ENCODE peak calls at places on chromosomes 11 and 22, in ten cellular contexts. J, X, Q, O, V, F, T, P, M and K are unnamed samples.

GRCh38 chr22:32836286-32836859 is 34.9 kb downstream of the TIMP3 start:
- DNase-seq in J (no peak), O (no peak), Q (no peak), F (no peak), X (no peak), M (peak), P (no peak), T (no peak), V (peak), K (no peak)

GRCh38 chr22:23381661-23382427 is 198.2 kb downstream of the IGLL1 start:
- DNase-seq in F (no peak), X (no peak), T (no peak), V (no peak), O (no peak), J (no peak), Q (no peak), P (no peak), M (no peak), K (no peak)

GRCh38 chr22:42283288-42284229 is 13.1 kb upstream of the TCF20 start:
- DNase-seq in V (no peak), T (no peak), F (no peak), Q (no peak), O (no peak), J (peak), X (no peak), M (no peak), P (no peak), K (no peak)

GRCh38 chr11:45146072-45147016 is at the start of gene PRDM11:
- DNase-seq in M (no peak), V (peak), P (no peak), F (peak), Q (peak), O (no peak), J (peak), X (no peak), T (peak), K (no peak)

GRCh38 chr22:43796567-43796966 is 15.5 kb downstream of the EFCAB6 start:
- DNase-seq in T (no peak), O (no peak), M (no peak), J (no peak), F (no peak), X (no peak), P (peak), V (no peak), Q (no peak), K (no peak)

GRCh38 chr22:29344137-29344536 is 28.6 kb upstream of the RASL10A start:
- DNase-seq in Q (peak), T (peak), M (peak), F (peak), O (no peak), X (no peak), J (no peak), V (peak), P (peak), K (no peak)

GRCh38 chr11:60634151-60634550 is 65.3 kb upstream of the MS4A8 start:
- DNase-seq in F (no peak), V (no peak), O (peak), Q (no peak), J (no peak), X (no peak), P (no peak), M (no peak), T (no peak), K (no peak)

GRCh38 chr11:126452256-126452655 is 96.8 kb downstream of the ST3GAL4 start:
- DNase-seq in T (no peak), V (no peak), M (no peak), J (no peak), X (no peak), O (no peak), Q (no peak), F (no peak), P (no peak), K (no peak)

GRCh38 chr11:108927791-108928545 is 263.1 kb downstream of the DDX10 start:
- DNase-seq in F (no peak), O (no peak), P (no peak), X (no peak), M (no peak), Q (no peak), V (no peak), J (no peak), T (no peak), K (no peak)

GRCh38 chr11:36460220-36460619 is 49.9 kb downstream of the TRAF6 start:
- DNase-seq in T (no peak), P (peak), V (no peak), F (no peak), X (no peak), O (no peak), J (no peak), M (no peak), Q (no peak), K (no peak)

GRCh38 chr11:116916052-116916451 is 78.6 kb upstream of the APOA1 start:
- DNase-seq in V (no peak), F (no peak), Q (no peak), O (no peak), T (no peak), X (no peak), P (no peak), J (no peak), M (no peak), K (no peak)

GRCh38 chr11:2860636-2861035 is 24.9 kb downstream of the CDKN1C start:
- DNase-seq in J (no peak), X (no peak), M (peak), P (no peak), T (no peak), Q (peak), O (peak), F (peak), V (peak), K (no peak)
- TF ChIP-seq EP300 in J (no peak), X (no peak), M (no peak), P (no peak), T (no peak), Q (no peak), O (no peak), F (no peak), V (no peak), K (peak)

DNA sequence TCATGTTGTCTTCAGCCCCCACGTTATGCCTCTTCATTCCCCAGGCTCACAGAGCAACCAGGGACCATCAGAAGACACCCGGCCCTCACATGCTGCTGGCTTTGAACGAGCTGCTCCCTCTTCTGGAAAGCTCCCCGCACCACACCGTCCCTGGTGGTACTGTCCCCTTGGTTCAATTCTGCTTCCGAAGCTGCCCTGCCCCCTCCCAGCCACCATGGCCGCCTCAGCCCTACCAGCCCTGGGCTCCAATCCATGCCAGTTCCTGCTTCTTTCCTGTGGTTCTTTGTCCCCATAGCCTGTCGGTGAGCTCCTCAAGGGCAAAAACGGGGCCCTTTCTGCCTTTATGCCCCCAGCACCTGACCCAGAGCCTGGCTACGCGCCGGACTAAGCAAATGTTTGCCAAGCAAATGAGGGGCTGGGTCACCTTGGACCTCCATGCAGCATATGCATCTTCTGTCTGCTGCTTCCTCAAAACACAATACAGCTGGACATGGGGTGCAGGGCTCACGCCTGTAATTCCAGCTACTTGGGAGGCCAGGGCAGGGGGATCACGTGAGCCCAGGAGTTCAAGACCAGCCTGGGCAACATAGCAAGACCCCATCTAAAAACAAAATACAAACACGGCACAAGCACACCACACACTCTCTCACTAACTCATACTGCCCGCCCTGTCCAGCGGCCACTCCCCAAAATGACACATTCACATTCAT is 21.3 kb downstream of the TNKS1BP1 start:
- DNase-seq in O (no peak), T (peak), P (no peak), J (no peak), F (peak), M (no peak), Q (no peak), X (no peak), V (no peak), K (no peak)
- TF ChIP-seq EP300 in O (no peak), T (no peak), P (no peak), J (no peak), F (no peak), M (no peak), Q (no peak), X (no peak), V (no peak), K (no peak)

DNA sequence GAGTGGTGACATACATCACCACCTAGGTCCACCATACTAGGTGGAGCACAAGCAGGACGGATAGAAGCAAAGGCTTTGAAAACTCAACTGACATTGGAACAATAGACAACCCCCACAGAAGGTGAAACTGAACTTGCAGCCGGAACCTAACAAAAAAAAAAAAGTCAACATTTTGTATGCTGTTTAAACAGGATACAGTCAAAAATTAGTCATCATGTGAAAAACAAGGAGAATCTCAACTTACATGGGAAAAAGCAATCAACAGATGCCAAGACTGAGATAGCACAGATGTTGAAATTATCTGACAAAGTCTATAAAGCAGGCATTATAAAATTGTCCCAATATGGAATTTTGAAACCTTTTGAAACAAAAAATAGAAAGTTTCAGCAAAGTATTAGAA is 123.9 kb downstream of the RAB38 start:
- DNase-seq in M (peak), P (no peak), F (no peak), O (no peak), J (no peak), X (no peak), T (no peak), Q (no peak), V (no peak), K (no peak)
- TF ChIP-seq EP300 in M (no peak), P (no peak), F (no peak), O (no peak), J (no peak), X (no peak), T (no peak), Q (no peak), V (peak), K (no peak)

GRCh38 chr11:88414981-88415391 is 77.5 kb upstream of the CTSC start:
- DNase-seq in T (no peak), J (no peak), Q (no peak), F (no peak), V (no peak), X (no peak), P (no peak), O (no peak), M (no peak), K (no peak)

GRCh38 chr11:88414385-88414861 is 76.9 kb upstream of the CTSC start:
- DNase-seq in F (no peak), M (no peak), O (no peak), J (no peak), Q (peak), P (no peak), X (no peak), T (peak), V (no peak), K (peak)

GRCh38 chr11:88410636-88411035 is 73.1 kb upstream of the CTSC start:
- DNase-seq in P (no peak), X (no peak), F (no peak), T (no peak), O (no peak), M (no peak), V (no peak), J (no peak), Q (no peak), K (no peak)

GRCh38 chr11:88410056-88410455 is 72.5 kb upstream of the CTSC start:
- DNase-seq in F (no peak), M (no peak), J (no peak), O (no peak), X (no peak), Q (no peak), P (no peak), V (no peak), T (no peak), K (no peak)

DNA sequence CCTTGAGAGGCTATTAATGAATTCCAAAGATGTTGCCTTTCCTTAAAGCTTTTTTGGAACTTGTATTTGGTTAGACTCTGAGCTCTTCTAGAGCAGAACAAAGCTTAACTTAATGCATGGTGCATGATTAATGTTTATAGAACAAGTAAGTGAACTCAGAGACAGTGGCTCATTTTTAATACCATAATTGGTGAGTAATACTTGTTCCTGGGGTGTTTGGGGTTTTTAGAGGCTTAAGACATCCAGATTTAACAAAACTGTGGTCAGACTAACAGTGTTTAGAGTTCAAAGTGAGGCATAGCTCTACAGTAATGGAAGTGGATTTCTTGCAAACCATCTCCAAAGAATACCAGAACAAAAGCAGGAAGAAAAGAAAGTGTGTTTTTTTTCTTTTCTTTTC is 73.7 kb upstream of the CTSC start:
- DNase-seq in V (no peak), O (no peak), F (no peak), T (no peak), P (no peak), X (no peak), J (no peak), Q (no peak), M (no peak), K (no peak)
- TF ChIP-seq EP300 in V (no peak), O (no peak), F (no peak), T (no peak), P (no peak), X (no peak), J (no peak), Q (no peak), M (no peak), K (no peak)

GRCh38 chr11:23866641-23867040 is 630.2 kb upstream of the LUZP2 start:
- DNase-seq in V (no peak), J (no peak), P (no peak), O (no peak), X (no peak), Q (no peak), M (no peak), F (no peak), T (no peak), K (no peak)
- TF ChIP-seq EP300 in V (no peak), J (no peak), P (no peak), O (no peak), X (no peak), Q (no peak), M (no peak), F (no peak), T (no peak), K (no peak)

GRCh38 chr22:39415506-39415905 is 15.9 kb downstream of the TAB1 start:
- DNase-seq in T (no peak), V (no peak), F (no peak), O (no peak), P (no peak), Q (no peak), J (no peak), X (no peak), M (no peak), K (no peak)

GRCh38 chr22:39414377-39414776 is 14.8 kb downstream of the TAB1 start:
- DNase-seq in J (no peak), X (no peak), O (no peak), P (no peak), F (no peak), T (no peak), Q (no peak), V (no peak), M (no peak), K (no peak)

GRCh38 chr22:39414886-39415285 is 15.3 kb downstream of the TAB1 start:
- DNase-seq in Q (no peak), P (no peak), J (no peak), X (no peak), F (no peak), T (no peak), O (no peak), V (no peak), M (no peak), K (no peak)

GRCh38 chr22:39417641-39418040 is 18.1 kb downstream of the TAB1 start:
- DNase-seq in J (no peak), T (no peak), F (no peak), Q (no peak), M (no peak), P (no peak), X (no peak), V (no peak), O (no peak), K (no peak)

GRCh38 chr22:39416319-39416718 is 16.7 kb downstream of the TAB1 start:
- DNase-seq in J (no peak), M (no peak), X (no peak), O (no peak), V (no peak), T (no peak), F (no peak), Q (no peak), P (no peak), K (no peak)
- TF ChIP-seq EP300 in J (no peak), M (no peak), X (no peak), O (no peak), V (no peak), T (no peak), F (no peak), Q (no peak), P (no peak), K (no peak)